ENCODE peak calls at places on chromosomes 12 and 14, in four cellular contexts. P is K562, B is H1, H is SK-N-SH. Y is an unnamed sample.
A peak's percentile ranks its signal among the peaks of the same experiment; 100 is the strongest.

GRCh38 chr12:46377678-46378077 is 5.1 kb upstream of the SLC38A2 start:
- DNase-seq in B (no peak), H (no peak), P (peak; percentile 41), Y (no peak)

GRCh38 chr14:26841361-26841760 is 243.5 kb upstream of the NOVA1 start:
- DNase-seq in P (no peak), H (no peak), B (no peak), Y (no peak)

GRCh38 chr14:64303471-64303917 is 9.3 kb upstream of the ESR2 start:
- DNase-seq in H (peak; percentile 65), P (peak; percentile 48), B (no peak), Y (no peak)

GRCh38 chr12:124732275-124733075 is 131.2 kb downstream of the SCARB1 start:
- DNase-seq in B (no peak), P (no peak), H (no peak), Y (no peak)

GRCh38 chr14:100839573-100840175 is 13.8 kb downstream of the MEG3 start:
- DNase-seq in P (no peak), B (no peak), H (peak; percentile 59), Y (no peak)

GRCh38 chr14:24392327-24393098 is 6.3 kb upstream of the NYNRIN start:
- DNase-seq in P (peak; percentile 39), H (no peak), B (no peak), Y (no peak)

GRCh38 chr12:52976574-52977071 is 27.7 kb downstream of the KRT18 start:
- DNase-seq in B (no peak), P (no peak), H (no peak), Y (no peak)

GRCh38 chr14:71776463-71777359 is 155.5 kb upstream of the RGS6 start:
- DNase-seq in B (no peak), P (no peak), H (no peak), Y (no peak)

GRCh38 chr12:88111074-88111652 is 30.7 kb downstream of the CEP290 start:
- DNase-seq in B (no peak), P (peak; percentile 25), H (peak; percentile 25), Y (no peak)

GRCh38 chr14:93219103-93219726 is 12.2 kb downstream of the UBR7 start:
- DNase-seq in P (peak; percentile 63), B (no peak), H (peak; percentile 55), Y (peak; percentile 46)

GRCh38 chr12:52207895-52208294 is 16.1 kb upstream of the KRT80 start:
- DNase-seq in H (no peak), B (no peak), P (no peak), Y (no peak)

GRCh38 chr12:47811581-47812484 is 7.9 kb downstream of the HDAC7 start:
- DNase-seq in B (no peak), P (no peak), H (no peak), Y (no peak)

GRCh38 chr14:80954771-80955299 is 586 bp upstream of the TSHR start:
- DNase-seq in P (peak; percentile 73), B (peak; percentile 89), H (peak; percentile 81), Y (peak; percentile 85)

GRCh38 chr14:35384386-35385041 is 20.0 kb downstream of the NFKBIA start:
- DNase-seq in H (no peak), B (no peak), P (peak; percentile 56), Y (no peak)

GRCh38 chr14:89748004-89748403 is 206.5 kb downstream of the EFCAB11 start:
- DNase-seq in H (no peak), B (no peak), P (no peak), Y (no peak)

GRCh38 chr14:58922211-58922940 is 266.1 kb upstream of the DAAM1 start:
- DNase-seq in P (no peak), B (no peak), H (no peak), Y (no peak)

GRCh38 chr12:11981174-11981733 is 89.5 kb upstream of the BCL2L14 start:
- DNase-seq in B (no peak), P (no peak), H (no peak), Y (no peak)

GRCh38 chr12:70448371-70448770 is 82.3 kb downstream of the KCNMB4 start:
- DNase-seq in H (no peak), P (no peak), B (no peak), Y (no peak)

GRCh38 chr12:103928736-103929050 is 1.5 kb upstream of the HSP90B1 start:
- DNase-seq in H (no peak), P (no peak), B (no peak), Y (no peak)

GRCh38 chr14:93582516-93582915 is 151.8 kb downstream of the UNC79 start:
- DNase-seq in H (no peak), P (no peak), B (no peak), Y (no peak)

GRCh38 chr14:106277503-106277902 is 751.1 kb downstream of the TMEM121 start:
- DNase-seq in B (no peak), P (peak; percentile 30), H (peak; percentile 44), Y (no peak)

GRCh38 chr14:50263321-50263720 is 31.9 kb upstream of the SOS2 start:
- DNase-seq in B (no peak), P (no peak), H (no peak), Y (no peak)

GRCh38 chr12:109170335-109170734 is 53.9 kb downstream of the ACACB start:
- DNase-seq in B (no peak), P (no peak), H (no peak), Y (no peak)

GRCh38 chr12:131074221-131075083 is 120.7 kb downstream of the ADGRD1 start:
- DNase-seq in P (no peak), B (no peak), H (no peak), Y (no peak)

GRCh38 chr12:12726543-12727093 is 9.4 kb downstream of the CDKN1B start:
- DNase-seq in P (peak; percentile 58), B (no peak), H (peak; percentile 26), Y (no peak)

GRCh38 chr14:64614992-64615391 is 65.2 kb downstream of the PPP1R36 start:
- DNase-seq in B (no peak), P (no peak), H (no peak), Y (no peak)

GRCh38 chr14:79011091-79011919 is 841.1 kb downstream of the NRXN3 start:
- DNase-seq in P (peak; percentile 46), H (peak; percentile 37), B (no peak), Y (no peak)

GRCh38 chr14:103109789-103110415 is 13.4 kb upstream of the TNFAIP2 start:
- DNase-seq in P (peak; percentile 54), H (no peak), B (peak; percentile 66), Y (no peak)

GRCh38 chr12:28507055-28507454 is 316.8 kb downstream of the CCDC91 start:
- DNase-seq in H (no peak), B (no peak), P (no peak), Y (no peak)

GRCh38 chr14:83992857-83993256 is 1537.1 kb upstream of the FLRT2 start:
- DNase-seq in P (no peak), B (no peak), H (no peak), Y (no peak)

GRCh38 chr12:32270818-32271710 is 128.3 kb upstream of the FGD4 start:
- DNase-seq in B (no peak), P (no peak), H (peak; percentile 30), Y (no peak)

GRCh38 chr12:32274665-32275064 is 124.7 kb upstream of the FGD4 start:
- DNase-seq in B (no peak), P (no peak), H (no peak), Y (no peak)

GRCh38 chr12:32273063-32273521 is 126.3 kb upstream of the FGD4 start:
- DNase-seq in H (no peak), P (peak; percentile 37), B (peak; percentile 37), Y (no peak)

GRCh38 chr12:32272465-32272864 is 126.9 kb upstream of the FGD4 start:
- DNase-seq in B (no peak), H (no peak), P (no peak), Y (no peak)

GRCh38 chr12:32273712-32274111 is 125.6 kb upstream of the FGD4 start:
- DNase-seq in B (peak; percentile 51), H (no peak), P (peak; percentile 77), Y (peak; percentile 49)
- TF ChIP-seq TEAD4 in B (no peak), H (no peak), P (no peak), Y (no peak)

GRCh38 chr12:3947781-3948180 is 74.6 kb upstream of the PARP11 start:
- DNase-seq in P (no peak), H (no peak), B (no peak), Y (no peak)

GRCh38 chr12:3945671-3946070 is 72.5 kb upstream of the PARP11 start:
- DNase-seq in H (no peak), P (no peak), B (no peak), Y (no peak)

DNA sequence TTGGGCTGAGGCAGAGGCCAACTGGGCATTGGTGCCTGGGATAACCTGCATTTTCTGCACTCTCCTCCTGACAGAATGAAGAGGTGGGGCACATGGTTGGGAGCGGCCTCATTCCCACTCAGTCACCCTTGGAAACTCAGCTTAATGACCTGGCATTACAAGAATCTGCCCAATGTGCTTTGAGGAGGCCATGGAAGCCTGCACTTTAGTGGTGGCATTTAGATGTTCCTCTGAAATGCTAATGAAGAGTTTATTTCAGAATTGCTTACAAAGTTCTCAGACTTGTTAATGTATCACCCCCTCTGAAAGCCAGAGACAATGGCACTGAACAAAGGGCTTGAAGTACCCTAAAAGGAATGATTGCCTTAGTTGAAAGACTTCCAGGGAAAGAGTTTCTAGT is 71.4 kb upstream of the PARP11 start:
- DNase-seq in B (no peak), H (no peak), P (no peak), Y (peak; percentile 38)
- TF ChIP-seq TEAD4 in B (peak; percentile 47), H (no peak), P (no peak), Y (no peak)

DNA sequence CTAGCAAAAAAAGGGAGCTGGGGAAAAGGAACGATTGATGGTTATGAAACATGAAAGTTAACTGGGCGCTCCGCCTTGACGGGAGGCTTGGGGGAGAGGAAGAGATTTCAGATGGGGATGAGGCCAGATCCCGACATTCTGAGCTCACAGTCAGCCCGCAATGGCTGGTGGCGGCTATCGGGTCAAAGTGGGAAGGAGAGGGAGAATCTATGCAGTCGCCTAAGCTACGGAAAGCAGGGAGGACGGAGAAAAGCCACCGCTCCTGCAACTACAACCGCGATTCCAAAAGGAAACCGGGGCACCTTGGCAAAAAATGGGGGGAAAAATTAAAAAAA is 502 bp downstream of the MPHOSPH9 start:
- DNase-seq in H (no peak), P (no peak), B (no peak), Y (no peak)
- TF ChIP-seq TEAD4 in H (no peak), P (no peak), B (no peak), Y (no peak)

DNA sequence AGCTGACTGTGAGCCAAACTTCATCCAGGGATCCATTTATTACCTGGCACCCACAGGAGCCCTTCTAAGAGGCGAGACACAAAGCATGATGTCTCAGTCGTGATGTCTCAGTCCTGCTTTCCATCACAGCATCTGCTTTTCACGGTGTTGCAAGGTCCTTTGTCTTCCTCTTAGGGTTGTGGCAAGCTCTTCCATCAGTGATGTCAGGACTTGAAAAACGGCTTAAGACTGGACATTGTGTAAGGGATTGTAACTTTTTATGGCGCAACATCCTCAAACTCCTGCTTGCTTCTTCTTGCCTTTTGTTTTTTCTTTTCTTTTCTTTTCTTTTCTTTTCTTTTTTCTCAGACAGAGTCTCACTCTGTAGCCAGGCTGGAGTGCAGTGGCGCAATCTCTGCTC is 586.5 kb upstream of the TMEM132C start:
- DNase-seq in H (no peak), P (no peak), B (no peak), Y (no peak)
- TF ChIP-seq TEAD4 in H (no peak), P (no peak), B (no peak), Y (no peak)